ENCODE peak calls at places on chromosome 1, in ten cellular contexts. One of them, this sample, is unnamed.

GRCh38 chr1:8017495-8018310 is 8.4 kb downstream of the ERRFI1 start:
- DNase-seq in T follicular helper cell: no peak
- DNase-seq in stimulated activated CD8-positive, alpha-beta memory T cell treated with anti-CD3 and anti-CD28 coated beads, Interleukin-15, amount 100 ng/mL, for 4 hours: no peak
- DNase-seq in RCC 7860: peak
- DNase-seq in psoas muscle: no peak
- DNase-seq in small intestine: no peak
- DNase-seq in right cardiac atrium: no peak
- DNase-seq in cardiac fibroblast: peak
- DNase-seq in AG09309: peak
- DNase-seq in kidney: no peak
- DNase-seq in this sample: peak

GRCh38 chr1:219757890-219758289 is 145.0 kb upstream of the ZC3H11B start:
- DNase-seq in psoas muscle: no peak
- DNase-seq in T follicular helper cell: no peak
- DNase-seq in right cardiac atrium: peak
- DNase-seq in kidney: peak
- DNase-seq in AG09309: no peak
- DNase-seq in stimulated activated CD8-positive, alpha-beta memory T cell treated with anti-CD3 and anti-CD28 coated beads, Interleukin-15, amount 100 ng/mL, for 4 hours: no peak
- DNase-seq in small intestine: no peak
- DNase-seq in RCC 7860: no peak
- DNase-seq in cardiac fibroblast: no peak
- DNase-seq in this sample: no peak

GRCh38 chr1:30427545-30427944 is 295.8 kb downstream of the MATN1 start:
- DNase-seq in right cardiac atrium: no peak
- DNase-seq in psoas muscle: no peak
- DNase-seq in T follicular helper cell: no peak
- DNase-seq in kidney: no peak
- DNase-seq in stimulated activated CD8-positive, alpha-beta memory T cell treated with anti-CD3 and anti-CD28 coated beads, Interleukin-15, amount 100 ng/mL, for 4 hours: no peak
- DNase-seq in AG09309: no peak
- DNase-seq in cardiac fibroblast: no peak
- DNase-seq in RCC 7860: no peak
- DNase-seq in small intestine: no peak
- DNase-seq in this sample: no peak

GRCh38 chr1:43867946-43868740 is 65.5 kb upstream of the ARTN start:
- DNase-seq in right cardiac atrium: no peak
- DNase-seq in AG09309: no peak
- DNase-seq in T follicular helper cell: no peak
- DNase-seq in psoas muscle: no peak
- DNase-seq in kidney: no peak
- DNase-seq in cardiac fibroblast: peak
- DNase-seq in RCC 7860: no peak
- DNase-seq in small intestine: peak
- DNase-seq in stimulated activated CD8-positive, alpha-beta memory T cell treated with anti-CD3 and anti-CD28 coated beads, Interleukin-15, amount 100 ng/mL, for 4 hours: no peak
- DNase-seq in this sample: no peak

GRCh38 chr1:26291433-26291832 is 11.5 kb downstream of the SH3BGRL3 start:
- DNase-seq in AG09309: no peak
- DNase-seq in psoas muscle: peak
- DNase-seq in T follicular helper cell: no peak
- DNase-seq in stimulated activated CD8-positive, alpha-beta memory T cell treated with anti-CD3 and anti-CD28 coated beads, Interleukin-15, amount 100 ng/mL, for 4 hours: no peak
- DNase-seq in cardiac fibroblast: no peak
- DNase-seq in small intestine: no peak
- DNase-seq in RCC 7860: no peak
- DNase-seq in kidney: peak
- DNase-seq in right cardiac atrium: no peak
- DNase-seq in this sample: no peak

GRCh38 chr1:194268839-194269238 is 1082.4 kb upstream of the B3GALT2 start:
- DNase-seq in right cardiac atrium: no peak
- DNase-seq in stimulated activated CD8-positive, alpha-beta memory T cell treated with anti-CD3 and anti-CD28 coated beads, Interleukin-15, amount 100 ng/mL, for 4 hours: no peak
- DNase-seq in AG09309: no peak
- DNase-seq in psoas muscle: no peak
- DNase-seq in kidney: no peak
- DNase-seq in RCC 7860: no peak
- DNase-seq in cardiac fibroblast: no peak
- DNase-seq in T follicular helper cell: no peak
- DNase-seq in small intestine: no peak
- DNase-seq in this sample: no peak

GRCh38 chr1:213573648-213574009 is 414.1 kb upstream of the PROX1 start:
- DNase-seq in small intestine: no peak
- DNase-seq in stimulated activated CD8-positive, alpha-beta memory T cell treated with anti-CD3 and anti-CD28 coated beads, Interleukin-15, amount 100 ng/mL, for 4 hours: no peak
- DNase-seq in right cardiac atrium: no peak
- DNase-seq in RCC 7860: no peak
- DNase-seq in AG09309: no peak
- DNase-seq in T follicular helper cell: no peak
- DNase-seq in cardiac fibroblast: no peak
- DNase-seq in psoas muscle: no peak
- DNase-seq in kidney: no peak
- DNase-seq in this sample: no peak

GRCh38 chr1:175742790-175743459 is 470 bp downstream of the TNR start:
- DNase-seq in T follicular helper cell: no peak
- DNase-seq in psoas muscle: no peak
- DNase-seq in kidney: no peak
- DNase-seq in stimulated activated CD8-positive, alpha-beta memory T cell treated with anti-CD3 and anti-CD28 coated beads, Interleukin-15, amount 100 ng/mL, for 4 hours: no peak
- DNase-seq in right cardiac atrium: no peak
- DNase-seq in small intestine: peak
- DNase-seq in AG09309: no peak
- DNase-seq in cardiac fibroblast: peak
- DNase-seq in RCC 7860: no peak
- DNase-seq in this sample: no peak

GRCh38 chr1:154276797-154277196 is 4.4 kb downstream of the HAX1 start:
- DNase-seq in AG09309: no peak
- DNase-seq in T follicular helper cell: peak
- DNase-seq in small intestine: no peak
- DNase-seq in psoas muscle: no peak
- DNase-seq in RCC 7860: no peak
- DNase-seq in right cardiac atrium: peak
- DNase-seq in cardiac fibroblast: no peak
- DNase-seq in kidney: no peak
- DNase-seq in stimulated activated CD8-positive, alpha-beta memory T cell treated with anti-CD3 and anti-CD28 coated beads, Interleukin-15, amount 100 ng/mL, for 4 hours: no peak
- DNase-seq in this sample: no peak

GRCh38 chr1:232456720-232457119 is 173.2 kb downstream of the SIPA1L2 start:
- DNase-seq in AG09309: no peak
- DNase-seq in RCC 7860: no peak
- DNase-seq in small intestine: no peak
- DNase-seq in T follicular helper cell: no peak
- DNase-seq in cardiac fibroblast: no peak
- DNase-seq in right cardiac atrium: no peak
- DNase-seq in psoas muscle: no peak
- DNase-seq in kidney: no peak
- DNase-seq in stimulated activated CD8-positive, alpha-beta memory T cell treated with anti-CD3 and anti-CD28 coated beads, Interleukin-15, amount 100 ng/mL, for 4 hours: no peak
- DNase-seq in this sample: no peak

GRCh38 chr1:3430820-3431219 is 23.6 kb upstream of the ARHGEF16 start:
- DNase-seq in cardiac fibroblast: no peak
- DNase-seq in RCC 7860: no peak
- DNase-seq in right cardiac atrium: peak
- DNase-seq in T follicular helper cell: no peak
- DNase-seq in AG09309: no peak
- DNase-seq in stimulated activated CD8-positive, alpha-beta memory T cell treated with anti-CD3 and anti-CD28 coated beads, Interleukin-15, amount 100 ng/mL, for 4 hours: no peak
- DNase-seq in kidney: peak
- DNase-seq in small intestine: no peak
- DNase-seq in psoas muscle: peak
- DNase-seq in this sample: no peak

GRCh38 chr1:230270185-230270939 is 155.8 kb downstream of the PGBD5 start:
- DNase-seq in psoas muscle: no peak
- DNase-seq in cardiac fibroblast: peak
- DNase-seq in kidney: no peak
- DNase-seq in RCC 7860: no peak
- DNase-seq in stimulated activated CD8-positive, alpha-beta memory T cell treated with anti-CD3 and anti-CD28 coated beads, Interleukin-15, amount 100 ng/mL, for 4 hours: no peak
- DNase-seq in small intestine: no peak
- DNase-seq in right cardiac atrium: no peak
- DNase-seq in T follicular helper cell: no peak
- DNase-seq in AG09309: no peak
- DNase-seq in this sample: no peak

GRCh38 chr1:23466423-23466989 is 17.5 kb downstream of the ASAP3 start:
- DNase-seq in psoas muscle: no peak
- DNase-seq in RCC 7860: no peak
- DNase-seq in cardiac fibroblast: no peak
- DNase-seq in small intestine: no peak
- DNase-seq in AG09309: no peak
- DNase-seq in T follicular helper cell: no peak
- DNase-seq in right cardiac atrium: no peak
- DNase-seq in stimulated activated CD8-positive, alpha-beta memory T cell treated with anti-CD3 and anti-CD28 coated beads, Interleukin-15, amount 100 ng/mL, for 4 hours: no peak
- DNase-seq in kidney: peak
- DNase-seq in this sample: no peak

GRCh38 chr1:18261891-18262290 is 154.3 kb downstream of the IGSF21 start:
- DNase-seq in AG09309: no peak
- DNase-seq in psoas muscle: no peak
- DNase-seq in cardiac fibroblast: no peak
- DNase-seq in right cardiac atrium: no peak
- DNase-seq in kidney: peak
- DNase-seq in small intestine: no peak
- DNase-seq in stimulated activated CD8-positive, alpha-beta memory T cell treated with anti-CD3 and anti-CD28 coated beads, Interleukin-15, amount 100 ng/mL, for 4 hours: no peak
- DNase-seq in T follicular helper cell: no peak
- DNase-seq in RCC 7860: no peak
- DNase-seq in this sample: no peak

GRCh38 chr1:15965228-15965767 is 10.6 kb downstream of the ZBTB17 start:
- DNase-seq in T follicular helper cell: no peak
- DNase-seq in small intestine: no peak
- DNase-seq in stimulated activated CD8-positive, alpha-beta memory T cell treated with anti-CD3 and anti-CD28 coated beads, Interleukin-15, amount 100 ng/mL, for 4 hours: no peak
- DNase-seq in RCC 7860: no peak
- DNase-seq in right cardiac atrium: no peak
- DNase-seq in AG09309: no peak
- DNase-seq in psoas muscle: no peak
- DNase-seq in kidney: peak
- DNase-seq in cardiac fibroblast: peak
- DNase-seq in this sample: no peak

GRCh38 chr1:205590457-205590768 is 41.4 kb downstream of the ELK4 start:
- DNase-seq in stimulated activated CD8-positive, alpha-beta memory T cell treated with anti-CD3 and anti-CD28 coated beads, Interleukin-15, amount 100 ng/mL, for 4 hours: no peak
- DNase-seq in psoas muscle: no peak
- DNase-seq in cardiac fibroblast: no peak
- DNase-seq in AG09309: no peak
- DNase-seq in right cardiac atrium: no peak
- DNase-seq in small intestine: no peak
- DNase-seq in T follicular helper cell: no peak
- DNase-seq in kidney: no peak
- DNase-seq in RCC 7860: no peak
- DNase-seq in this sample: no peak

GRCh38 chr1:37892151-37893047 is 33.0 kb upstream of the MTF1 start:
- DNase-seq in RCC 7860: no peak
- DNase-seq in right cardiac atrium: no peak
- DNase-seq in stimulated activated CD8-positive, alpha-beta memory T cell treated with anti-CD3 and anti-CD28 coated beads, Interleukin-15, amount 100 ng/mL, for 4 hours: no peak
- DNase-seq in small intestine: no peak
- DNase-seq in kidney: no peak
- DNase-seq in T follicular helper cell: no peak
- DNase-seq in cardiac fibroblast: peak
- DNase-seq in AG09309: peak
- DNase-seq in psoas muscle: no peak
- DNase-seq in this sample: no peak

GRCh38 chr1:10651793-10652192 is 144.7 kb downstream of the CASZ1 start:
- DNase-seq in RCC 7860: no peak
- DNase-seq in kidney: no peak
- DNase-seq in right cardiac atrium: no peak
- DNase-seq in cardiac fibroblast: no peak
- DNase-seq in psoas muscle: no peak
- DNase-seq in small intestine: peak
- DNase-seq in stimulated activated CD8-positive, alpha-beta memory T cell treated with anti-CD3 and anti-CD28 coated beads, Interleukin-15, amount 100 ng/mL, for 4 hours: no peak
- DNase-seq in T follicular helper cell: no peak
- DNase-seq in AG09309: no peak
- DNase-seq in this sample: no peak

GRCh38 chr1:229579101-229579651 is 20.7 kb upstream of the ABCB10 start:
- DNase-seq in psoas muscle: no peak
- DNase-seq in right cardiac atrium: peak
- DNase-seq in kidney: no peak
- DNase-seq in small intestine: no peak
- DNase-seq in stimulated activated CD8-positive, alpha-beta memory T cell treated with anti-CD3 and anti-CD28 coated beads, Interleukin-15, amount 100 ng/mL, for 4 hours: no peak
- DNase-seq in T follicular helper cell: no peak
- DNase-seq in RCC 7860: no peak
- DNase-seq in AG09309: no peak
- DNase-seq in cardiac fibroblast: peak
- DNase-seq in this sample: no peak

GRCh38 chr1:229024528-229025119 is 246.3 kb upstream of the RAB4A start:
- DNase-seq in small intestine: peak
- DNase-seq in T follicular helper cell: no peak
- DNase-seq in kidney: peak
- DNase-seq in cardiac fibroblast: peak
- DNase-seq in RCC 7860: peak
- DNase-seq in psoas muscle: peak
- DNase-seq in stimulated activated CD8-positive, alpha-beta memory T cell treated with anti-CD3 and anti-CD28 coated beads, Interleukin-15, amount 100 ng/mL, for 4 hours: no peak
- DNase-seq in right cardiac atrium: no peak
- DNase-seq in AG09309: peak
- DNase-seq in this sample: peak

GRCh38 chr1:46529031-46529630 is 22.3 kb downstream of the KNCN start:
- DNase-seq in RCC 7860: no peak
- DNase-seq in AG09309: no peak
- DNase-seq in cardiac fibroblast: no peak
- DNase-seq in psoas muscle: no peak
- DNase-seq in T follicular helper cell: no peak
- DNase-seq in stimulated activated CD8-positive, alpha-beta memory T cell treated with anti-CD3 and anti-CD28 coated beads, Interleukin-15, amount 100 ng/mL, for 4 hours: no peak
- DNase-seq in small intestine: no peak
- DNase-seq in right cardiac atrium: no peak
- DNase-seq in kidney: no peak
- DNase-seq in this sample: no peak

GRCh38 chr1:209416009-209416408 is 167.5 kb upstream of the CAMK1G start:
- DNase-seq in RCC 7860: peak
- DNase-seq in kidney: peak
- DNase-seq in psoas muscle: no peak
- DNase-seq in right cardiac atrium: no peak
- DNase-seq in AG09309: no peak
- DNase-seq in small intestine: no peak
- DNase-seq in T follicular helper cell: no peak
- DNase-seq in cardiac fibroblast: no peak
- DNase-seq in stimulated activated CD8-positive, alpha-beta memory T cell treated with anti-CD3 and anti-CD28 coated beads, Interleukin-15, amount 100 ng/mL, for 4 hours: no peak
- DNase-seq in this sample: no peak

GRCh38 chr1:188463919-188464318 is 1635.2 kb downstream of the PLA2G4A start:
- DNase-seq in right cardiac atrium: no peak
- DNase-seq in stimulated activated CD8-positive, alpha-beta memory T cell treated with anti-CD3 and anti-CD28 coated beads, Interleukin-15, amount 100 ng/mL, for 4 hours: no peak
- DNase-seq in psoas muscle: no peak
- DNase-seq in T follicular helper cell: no peak
- DNase-seq in small intestine: no peak
- DNase-seq in kidney: no peak
- DNase-seq in RCC 7860: no peak
- DNase-seq in cardiac fibroblast: no peak
- DNase-seq in AG09309: no peak
- DNase-seq in this sample: no peak

GRCh38 chr1:151993084-151993733 is 450 bp downstream of the S100A10 start:
- DNase-seq in psoas muscle: peak
- DNase-seq in right cardiac atrium: peak
- DNase-seq in stimulated activated CD8-positive, alpha-beta memory T cell treated with anti-CD3 and anti-CD28 coated beads, Interleukin-15, amount 100 ng/mL, for 4 hours: no peak
- DNase-seq in AG09309: no peak
- DNase-seq in RCC 7860: no peak
- DNase-seq in T follicular helper cell: peak
- DNase-seq in small intestine: peak
- DNase-seq in kidney: peak
- DNase-seq in cardiac fibroblast: no peak
- DNase-seq in this sample: no peak

GRCh38 chr1:241614572-241614971 is 25.6 kb downstream of the CHML start:
- DNase-seq in right cardiac atrium: no peak
- DNase-seq in T follicular helper cell: no peak
- DNase-seq in cardiac fibroblast: no peak
- DNase-seq in small intestine: no peak
- DNase-seq in psoas muscle: no peak
- DNase-seq in RCC 7860: no peak
- DNase-seq in AG09309: no peak
- DNase-seq in stimulated activated CD8-positive, alpha-beta memory T cell treated with anti-CD3 and anti-CD28 coated beads, Interleukin-15, amount 100 ng/mL, for 4 hours: no peak
- DNase-seq in kidney: no peak
- DNase-seq in this sample: no peak

GRCh38 chr1:215768303-215768702 is 201.2 kb downstream of the KCTD3 start:
- DNase-seq in right cardiac atrium: no peak
- DNase-seq in RCC 7860: no peak
- DNase-seq in psoas muscle: no peak
- DNase-seq in stimulated activated CD8-positive, alpha-beta memory T cell treated with anti-CD3 and anti-CD28 coated beads, Interleukin-15, amount 100 ng/mL, for 4 hours: no peak
- DNase-seq in T follicular helper cell: no peak
- DNase-seq in small intestine: no peak
- DNase-seq in kidney: no peak
- DNase-seq in cardiac fibroblast: no peak
- DNase-seq in AG09309: no peak
- DNase-seq in this sample: no peak

GRCh38 chr1:54667797-54668196 is 26.2 kb downstream of the MROH7 start:
- DNase-seq in small intestine: no peak
- DNase-seq in kidney: no peak
- DNase-seq in T follicular helper cell: no peak
- DNase-seq in RCC 7860: no peak
- DNase-seq in cardiac fibroblast: no peak
- DNase-seq in right cardiac atrium: no peak
- DNase-seq in stimulated activated CD8-positive, alpha-beta memory T cell treated with anti-CD3 and anti-CD28 coated beads, Interleukin-15, amount 100 ng/mL, for 4 hours: no peak
- DNase-seq in AG09309: no peak
- DNase-seq in psoas muscle: no peak
- DNase-seq in this sample: no peak

GRCh38 chr1:200029035-200029623 is 1.6 kb downstream of the NR5A2 start:
- DNase-seq in cardiac fibroblast: no peak
- DNase-seq in AG09309: no peak
- DNase-seq in right cardiac atrium: peak
- DNase-seq in small intestine: peak
- DNase-seq in stimulated activated CD8-positive, alpha-beta memory T cell treated with anti-CD3 and anti-CD28 coated beads, Interleukin-15, amount 100 ng/mL, for 4 hours: no peak
- DNase-seq in T follicular helper cell: no peak
- DNase-seq in psoas muscle: no peak
- DNase-seq in kidney: no peak
- DNase-seq in RCC 7860: no peak
- DNase-seq in this sample: no peak

This sample was measured in retinal pigment epithelial cell.